ENCODE peak calls at places on chromosomes 13 and 19, in six cellular contexts. V is astrocyte of the spinal cord, Z is OCI-LY7, D is cardiac muscle cell, M is ascending aorta, X is GM23338. A is an unnamed sample.

GRCh38 chr19:1658446-1659433 is 6.3 kb upstream of the TCF3 start:
- DNase-seq in V (no peak), Z (no peak), D (no peak), M (no peak), X (no peak), A (no peak)

GRCh38 chr13:73222627-73223026 is 163.8 kb downstream of the KLF5 start:
- DNase-seq in V (no peak), Z (no peak), D (no peak), M (no peak), X (no peak), A (no peak)

GRCh38 chr13:109162248-109163051 is 533.0 kb downstream of the MYO16 start:
- DNase-seq in V (no peak), Z (peak), D (no peak), M (no peak), X (no peak), A (no peak)

GRCh38 chr13:102317593-102317992 is 84.3 kb downstream of the FGF14 start:
- DNase-seq in V (peak), Z (no peak), D (peak), M (peak), X (no peak), A (peak)

GRCh38 chr13:26112843-26113242 is 61.0 kb upstream of the SHISA2 start:
- DNase-seq in V (no peak), Z (no peak), D (peak), M (no peak), X (peak), A (no peak)

GRCh38 chr19:39557791-39558622 is 18.0 kb upstream of the EID2 start:
- DNase-seq in V (peak), Z (peak), D (peak), M (no peak), X (no peak), A (no peak)

GRCh38 chr13:99998261-99998660 is 16.7 kb downstream of the ZIC2 start:
- DNase-seq in V (no peak), Z (no peak), D (no peak), M (no peak), X (no peak), A (no peak)

GRCh38 chr19:31340059-31341025 is 8.9 kb downstream of the TSHZ3 start:
- DNase-seq in V (peak), Z (peak), D (peak), M (no peak), X (peak), A (no peak)

GRCh38 chr19:4108767-4109625 is 14.9 kb downstream of the MAP2K2 start:
- DNase-seq in V (no peak), Z (no peak), D (no peak), M (no peak), X (no peak), A (no peak)

GRCh38 chr19:34962281-34962944 is 1.6 kb downstream of the ZNF792 start:
- DNase-seq in V (no peak), Z (peak), D (peak), M (no peak), X (no peak), A (peak)

GRCh38 chr13:21124853-21125252 is 51.5 kb downstream of the SKA3 start:
- DNase-seq in V (peak), Z (no peak), D (peak), M (no peak), X (peak), A (no peak)

GRCh38 chr13:110560606-110561334 is 752 bp downstream of the RAB20 start:
- DNase-seq in V (no peak), Z (no peak), D (peak), M (no peak), X (peak), A (no peak)

GRCh38 chr19:29389495-29389894 is 136.3 kb upstream of the VSTM2B start:
- DNase-seq in V (no peak), Z (no peak), D (no peak), M (no peak), X (no peak), A (no peak)

GRCh38 chr19:41030651-41031050 is 39.6 kb downstream of the CYP2B6 start:
- DNase-seq in V (no peak), Z (no peak), D (no peak), M (no peak), X (peak), A (no peak)

GRCh38 chr13:97107815-97108534 is 113.7 kb upstream of the OXGR1 start:
- DNase-seq in V (no peak), Z (no peak), D (peak), M (no peak), X (no peak), A (no peak)

GRCh38 chr13:27953671-27954405 is 15.3 kb downstream of the CDX2 start:
- DNase-seq in V (peak), Z (no peak), D (peak), M (no peak), X (peak), A (peak)

GRCh38 chr13:42970824-42971669 is 21.0 kb downstream of the EPSTI1 start:
- DNase-seq in V (peak), Z (peak), D (peak), M (no peak), X (peak), A (peak)

GRCh38 chr19:39971380-39971841 is 446 bp downstream of the PSMC4 start:
- DNase-seq in V (no peak), Z (no peak), D (no peak), M (no peak), X (peak), A (no peak)

GRCh38 chr13:36766295-36766694 is 52.7 kb upstream of the RFXAP start:
- DNase-seq in V (peak), Z (no peak), D (peak), M (no peak), X (peak), A (no peak)

GRCh38 chr19:29812080-29812880 is 489 bp downstream of the CCNE1 start:
- DNase-seq in V (no peak), Z (peak), D (no peak), M (no peak), X (peak), A (peak)

GRCh38 chr19:48274173-48274572 is 4.3 kb downstream of the ZNF114 start:
- DNase-seq in V (peak), Z (no peak), D (no peak), M (no peak), X (no peak), A (no peak)

GRCh38 chr13:34698953-34699352 is 243.1 kb upstream of the NBEA start:
- DNase-seq in V (no peak), Z (no peak), D (peak), M (no peak), X (no peak), A (no peak)

GRCh38 chr19:5458420-5458819 is 3.2 kb downstream of the ZNRF4 start:
- DNase-seq in V (no peak), Z (no peak), D (no peak), M (no peak), X (no peak), A (no peak)

GRCh38 chr13:41465215-41465907 is 8.0 kb downstream of the RGCC start:
- DNase-seq in V (peak), Z (peak), D (peak), M (peak), X (no peak), A (peak)

GRCh38 chr19:2412449-2412848 is 14.9 kb downstream of the TIMM13 start:
- DNase-seq in V (no peak), Z (no peak), D (no peak), M (no peak), X (no peak), A (no peak)

GRCh38 chr13:85223883-85224656 is 575.1 kb downstream of the SLITRK6 start:
- DNase-seq in V (no peak), Z (no peak), D (peak), M (no peak), X (no peak), A (no peak)

GRCh38 chr13:46778879-46779278 is 18.1 kb downstream of the ESD start:
- DNase-seq in V (peak), Z (no peak), D (peak), M (no peak), X (no peak), A (no peak)

GRCh38 chr19:33953592-33953991 is 156.9 kb downstream of the KCTD15 start:
- DNase-seq in V (no peak), Z (no peak), D (no peak), M (no peak), X (peak), A (no peak)

GRCh38 chr13:99417821-99418662 is 83.2 kb upstream of the TM9SF2 start:
- DNase-seq in V (no peak), Z (no peak), D (no peak), M (no peak), X (no peak), A (no peak)

GRCh38 chr13:101258509-101258908 is 157.8 kb downstream of the NALCN start:
- DNase-seq in V (no peak), Z (no peak), D (no peak), M (no peak), X (no peak), A (no peak)

GRCh38 chr19:57244513-57244912 is 4.1 kb downstream of the ZNF805 start:
- DNase-seq in V (no peak), Z (no peak), D (no peak), M (no peak), X (no peak), A (no peak)

GRCh38 chr13:111403266-111403665 is 82.8 kb downstream of the TEX29 start:
- DNase-seq in V (no peak), Z (no peak), D (no peak), M (no peak), X (no peak), A (no peak)

DNA sequence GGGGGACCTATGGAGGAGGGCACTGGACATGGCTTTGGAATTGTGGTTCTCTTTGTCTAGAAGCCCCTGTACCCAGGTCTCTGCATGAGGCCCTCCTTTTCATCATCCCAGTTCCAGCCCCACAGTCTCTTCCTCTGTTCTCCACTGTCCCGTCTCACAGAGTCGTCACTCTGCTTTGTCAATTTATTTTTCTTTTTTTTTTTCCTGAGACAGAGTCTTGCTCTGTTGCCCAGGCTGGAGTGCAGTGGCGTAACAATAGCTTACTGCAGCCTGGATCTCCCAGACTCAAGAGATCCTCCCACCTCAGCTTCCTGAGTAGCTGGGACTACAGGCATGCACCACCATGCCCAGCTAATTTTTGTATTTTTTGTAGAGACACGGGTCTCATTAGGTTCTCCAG is 619 bp upstream of the EXOC3L2 start:
- DNase-seq in V (no peak), Z (no peak), D (peak), M (no peak), X (no peak), A (no peak)
- H3K4me3 ChIP-seq in V (no peak), Z (no peak), D (no peak), M (no peak), X (no peak), A (no peak)

GRCh38 chr19:12784394-12784870 is 6.9 kb upstream of the JUNB start:
- DNase-seq in V (no peak), Z (peak), D (no peak), M (no peak), X (no peak), A (no peak)

GRCh38 chr19:12782174-12782423 is 6.7 kb upstream of the HOOK2 start:
- DNase-seq in V (no peak), Z (no peak), D (no peak), M (no peak), X (no peak), A (no peak)

GRCh38 chr19:12783849-12784393 is 7.4 kb upstream of the JUNB start:
- DNase-seq in V (no peak), Z (no peak), D (no peak), M (peak), X (no peak), A (peak)

GRCh38 chr19:12783226-12783848 is 7.9 kb upstream of the JUNB start:
- DNase-seq in V (no peak), Z (no peak), D (no peak), M (no peak), X (peak), A (no peak)

DNA sequence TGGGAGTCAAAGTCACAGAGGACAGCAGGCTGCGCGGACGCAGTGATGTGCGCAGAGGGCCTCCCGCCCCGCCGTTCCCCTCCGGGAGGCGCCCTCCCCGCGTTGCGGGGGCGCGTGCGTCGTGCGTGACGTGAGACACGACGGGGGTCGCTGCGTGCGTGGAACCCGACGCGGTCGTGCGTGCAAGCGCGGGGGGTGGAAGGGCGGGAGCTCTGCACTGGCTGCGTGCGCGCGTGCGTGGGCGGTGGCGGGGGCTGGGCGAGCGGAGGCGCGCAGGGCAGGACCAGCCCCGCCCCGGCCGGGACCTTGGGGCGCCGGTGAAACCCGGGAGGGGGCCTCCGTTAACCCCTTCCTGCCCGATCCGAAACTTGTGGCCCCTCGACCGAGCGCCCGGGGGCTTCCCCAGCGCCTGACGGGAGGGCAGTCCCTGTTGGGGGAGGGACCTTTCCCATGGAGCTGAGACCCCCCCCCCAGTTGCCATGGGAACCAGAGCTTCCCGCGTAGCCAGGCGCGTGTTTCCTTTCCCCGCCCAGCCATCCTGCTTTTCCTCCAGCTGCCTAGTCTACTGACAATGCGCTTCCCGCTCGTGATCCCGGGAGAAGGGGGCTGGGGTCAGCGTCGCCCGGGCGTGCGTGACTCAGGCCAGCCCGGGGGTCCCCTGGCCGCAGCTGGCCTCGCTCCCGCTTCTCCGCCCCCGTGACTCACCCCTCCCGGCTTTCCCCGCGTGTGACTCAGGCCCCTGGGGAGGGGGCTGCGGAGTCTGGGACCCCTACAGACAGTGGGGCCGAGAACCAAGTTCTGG is 7.3 kb upstream of the HOOK2 start:
- DNase-seq in V (peak), Z (peak), D (peak), M (peak), X (peak), A (peak)
- TF ChIP-seq CTCF in V (peak), Z (peak), D (no peak), M (peak), X (peak), A (no peak)

GRCh38 chr13:29654384-29654783 is 58.9 kb upstream of the SLC7A1 start:
- DNase-seq in V (no peak), Z (no peak), D (no peak), M (no peak), X (no peak), A (no peak)
- H3K4me3 ChIP-seq in V (no peak), Z (no peak), D (no peak), M (no peak), X (no peak), A (no peak)

GRCh38 chr13:114110091-114110829 is 22.2 kb downstream of the RASA3 start:
- DNase-seq in V (peak), Z (peak), D (no peak), M (no peak), X (peak), A (no peak)
- TF ChIP-seq CTCF in V (peak), Z (peak), D (no peak), M (no peak), X (peak), A (no peak)

GRCh38 chr13:60260440-60260839 is 96.7 kb upstream of the DIAPH3 start:
- DNase-seq in V (no peak), Z (peak), D (no peak), M (no peak), X (peak), A (no peak)
- H3K4me3 ChIP-seq in V (no peak), Z (no peak), D (no peak), M (no peak), X (no peak), A (no peak)

A was measured in colonic mucosa.